ENCODE peak calls at places on chromosomes 12 and 14, in eight cellular contexts. L is gastrocnemius medialis, S is Peyer's patch, Z is thyroid gland, J is upper lobe of left lung, E is adrenal gland, O is ovary, T is HCT116. N is an unnamed sample. For H3K36me3, the result is how much of the 10 kb centered on the place peaks cover.

GRCh38 chr14:94548999-94549985 is 11.9 kb upstream of the SERPINA4 start:
- DNase-seq in T (peak), L (no peak), S (peak), J (no peak), O (peak), Z (peak), E (peak), N (peak)

GRCh38 chr14:67817750-67818438 is 1.5 kb upstream of the ZFYVE26 start:
- DNase-seq in J (no peak), S (no peak), O (no peak), L (no peak), T (no peak), E (no peak), Z (no peak), N (no peak)

GRCh38 chr12:40016960-40017359 is 88.9 kb downstream of the SLC2A13 start:
- DNase-seq in S (no peak), E (no peak), L (no peak), T (no peak), J (no peak), O (no peak), Z (no peak), N (no peak)

GRCh38 chr12:124369055-124369900 is 74.4 kb downstream of the RFLNA start:
- DNase-seq in J (peak), Z (peak), T (no peak), E (peak), L (peak), S (peak), O (peak), N (peak)

GRCh38 chr12:124725612-124726237 is 137.9 kb downstream of the SCARB1 start:
- DNase-seq in T (no peak), Z (no peak), S (no peak), O (no peak), L (no peak), J (no peak), E (no peak), N (no peak)

GRCh38 chr12:130847097-130847496 is 8.0 kb upstream of the STX2 start:
- DNase-seq in L (no peak), O (no peak), Z (no peak), J (no peak), T (no peak), E (no peak), S (no peak), N (no peak)

GRCh38 chr12:95605087-95605486 is 53.8 kb upstream of the USP44 start:
- DNase-seq in E (no peak), O (no peak), J (no peak), Z (no peak), S (no peak), L (no peak), T (no peak), N (peak)

GRCh38 chr12:117874842-117875434 is 93.9 kb downstream of the KSR2 start:
- DNase-seq in E (peak), S (peak), T (peak), O (peak), L (peak), Z (peak), J (no peak), N (peak)

GRCh38 chr12:105205322-105206048 is 30.5 kb downstream of the APPL2 start:
- DNase-seq in O (no peak), S (peak), L (no peak), J (no peak), E (no peak), Z (peak), T (no peak), N (no peak)

GRCh38 chr12:66708704-66709443 is 30.0 kb upstream of the GRIP1 start:
- DNase-seq in O (no peak), L (no peak), Z (no peak), T (no peak), S (no peak), J (no peak), E (no peak), N (peak)

GRCh38 chr14:24692382-24693352 is 58.7 kb upstream of the GZMB start:
- DNase-seq in J (no peak), O (no peak), T (no peak), S (no peak), L (no peak), E (no peak), Z (no peak), N (no peak)

GRCh38 chr14:75986439-75986765 is 839 bp downstream of the IFT43 start:
- DNase-seq in S (no peak), Z (no peak), E (no peak), J (no peak), L (no peak), T (no peak), O (no peak), N (peak)

GRCh38 chr12:25692115-25693035 is 139.3 kb upstream of the LMNTD1 start:
- DNase-seq in O (no peak), E (no peak), L (no peak), T (no peak), Z (peak), J (no peak), S (no peak), N (no peak)

GRCh38 chr14:101185081-101185835 is 281.7 kb upstream of the RTL1 start:
- DNase-seq in J (no peak), S (peak), Z (no peak), L (no peak), E (peak), T (no peak), O (peak), N (no peak)

GRCh38 chr12:54658306-54659264 is 10.4 kb upstream of the DCD start:
- DNase-seq in T (peak), Z (no peak), E (no peak), O (no peak), L (no peak), J (peak), S (no peak), N (peak)

GRCh38 chr14:101506211-101506920 is 54.9 kb upstream of the DIO3 start:
- DNase-seq in L (no peak), Z (no peak), T (no peak), S (peak), E (no peak), O (peak), J (no peak), N (no peak)

GRCh38 chr12:59115526-59115925 is 195.2 kb upstream of the LRIG3 start:
- DNase-seq in J (no peak), T (no peak), O (no peak), L (no peak), S (no peak), Z (no peak), E (no peak), N (peak)

GRCh38 chr12:61996717-61997116 is 263.5 kb upstream of the USP15 start:
- DNase-seq in Z (no peak), T (no peak), S (no peak), L (no peak), O (no peak), E (no peak), J (no peak), N (no peak)

GRCh38 chr12:132110677-132111076 is 33.4 kb downstream of the DDX51 start:
- DNase-seq in S (no peak), Z (no peak), L (no peak), T (no peak), O (no peak), J (peak), E (no peak), N (no peak)
- H3K36me3 ChIP-seq in S (under half), Z (under half), L (under half), T (under half), O (under half), J (under half), E (under half), N (under half)

GRCh38 chr12:79422060-79422812 is 268.5 kb downstream of the PAWR start:
- DNase-seq in L (no peak), O (no peak), J (no peak), Z (no peak), T (no peak), E (no peak), S (no peak), N (peak)
- H3K27ac ChIP-seq in L (no peak), O (no peak), J (no peak), Z (peak), T (no peak), E (no peak), S (no peak), N (peak)

GRCh38 chr14:35808076-35808657 is 928 bp downstream of the RALGAPA1 start:
- DNase-seq in S (no peak), J (no peak), L (peak), Z (peak), T (no peak), O (no peak), E (no peak), N (peak)
- TF ChIP-seq POLR2A in S (no peak), J (no peak), L (no peak), Z (no peak), T (no peak), O (no peak), E (no peak), N (no peak)

GRCh38 chr14:91185721-91186120 is 58.8 kb downstream of the GPR68 start:
- DNase-seq in S (no peak), J (no peak), O (no peak), E (no peak), Z (no peak), L (no peak), T (no peak), N (no peak)
- H3K36me3 ChIP-seq in S (under half), J (half or more), O (under half), E (under half), Z (under half), L (under half), T (under half), N (under half)

DNA sequence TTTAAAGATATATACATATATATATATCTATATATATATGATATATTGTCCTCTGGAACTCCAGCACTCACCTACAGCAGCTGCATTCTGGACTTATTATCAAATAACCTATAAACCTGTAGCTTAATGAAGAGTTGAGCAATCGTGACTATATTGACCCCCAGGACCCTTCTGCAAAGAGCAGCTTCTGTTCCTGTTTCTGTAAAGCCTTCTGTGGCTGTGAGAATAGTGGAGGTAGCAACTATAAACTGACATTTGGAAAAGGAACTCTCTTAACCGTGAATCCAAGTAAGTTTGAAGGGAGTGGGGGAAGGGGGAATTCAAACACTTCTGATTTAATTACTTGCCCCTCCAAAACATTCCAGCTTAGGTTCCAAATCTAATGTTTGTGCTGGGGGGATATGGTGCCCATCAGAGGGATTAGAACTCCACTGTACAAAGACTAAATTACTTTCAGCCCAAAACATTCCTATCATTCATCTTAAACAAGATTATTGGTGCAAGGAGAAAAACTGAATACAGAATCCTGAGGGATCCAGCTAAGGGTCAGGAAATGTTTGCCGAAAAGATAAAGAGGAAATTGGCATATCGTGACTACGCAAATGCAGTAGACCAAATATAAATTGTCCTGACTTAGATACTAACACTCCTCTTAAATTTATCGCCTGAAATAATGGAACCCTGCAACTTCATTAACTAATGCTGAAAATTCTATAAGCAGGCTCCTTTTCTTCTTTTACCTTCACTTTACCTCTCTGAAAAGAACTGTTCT is 106.1 kb downstream of the DAD1 start:
- DNase-seq in E (no peak), T (no peak), O (no peak), Z (no peak), L (no peak), J (no peak), S (no peak), N (no peak)
- H3K27ac ChIP-seq in E (no peak), T (no peak), O (no peak), Z (no peak), L (no peak), J (no peak), S (no peak), N (no peak)

GRCh38 chr12:12008232-12008850 is 62.4 kb upstream of the BCL2L14 start:
- DNase-seq in J (peak), Z (no peak), T (no peak), L (no peak), S (no peak), E (peak), O (no peak), N (no peak)

GRCh38 chr12:12008931-12009611 is 61.7 kb upstream of the BCL2L14 start:
- DNase-seq in J (peak), T (no peak), S (no peak), E (peak), L (no peak), Z (peak), O (no peak), N (no peak)

GRCh38 chr12:12007713-12008231 is 63.0 kb upstream of the BCL2L14 start:
- DNase-seq in L (no peak), S (no peak), T (no peak), J (no peak), Z (no peak), E (no peak), O (no peak), N (no peak)

GRCh38 chr12:12011880-12012260 is 58.9 kb upstream of the BCL2L14 start:
- DNase-seq in J (no peak), E (peak), Z (no peak), L (no peak), S (no peak), T (no peak), O (no peak), N (no peak)

DNA sequence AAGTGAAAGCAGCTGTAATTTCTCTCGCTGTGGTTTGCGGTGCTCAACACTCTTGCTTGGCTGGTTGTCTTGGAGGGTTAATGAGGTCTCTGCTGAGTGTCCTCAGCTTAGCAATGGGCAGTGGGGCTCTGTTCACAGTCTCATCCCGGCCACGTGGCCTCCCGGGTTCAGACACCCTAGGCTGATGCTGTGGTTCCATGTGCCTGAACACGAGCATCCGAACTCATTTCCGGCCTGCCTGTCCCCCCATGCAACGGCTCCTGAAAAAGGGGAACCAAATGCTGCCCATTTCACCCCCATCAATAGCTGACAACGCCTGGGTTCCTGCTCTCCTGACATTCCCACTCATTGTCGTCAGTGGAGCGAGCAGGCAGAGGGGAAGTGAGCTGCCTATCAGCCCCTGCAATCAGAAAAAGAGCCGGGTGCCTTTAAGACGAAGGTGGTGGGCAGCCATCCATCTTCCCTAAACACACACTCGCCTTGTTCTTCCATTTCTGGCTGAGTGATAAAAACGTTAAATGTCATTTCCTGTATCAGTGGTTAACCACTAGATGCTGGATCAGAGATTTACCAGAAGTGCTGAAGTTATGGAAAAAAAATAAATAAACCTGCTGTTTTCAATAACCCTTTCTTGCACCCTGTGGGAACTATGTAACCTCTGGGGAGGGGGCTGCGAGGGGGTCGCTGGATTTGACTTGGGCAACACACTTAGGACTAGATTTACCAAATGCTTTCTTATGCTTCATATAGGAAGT is 60.3 kb upstream of the BCL2L14 start:
- DNase-seq in E (peak), T (no peak), J (no peak), Z (peak), O (no peak), S (no peak), L (peak), N (no peak)
- TF ChIP-seq POLR2A in E (no peak), T (no peak), J (no peak), Z (no peak), O (no peak), S (no peak), L (no peak), N (no peak)

DNA sequence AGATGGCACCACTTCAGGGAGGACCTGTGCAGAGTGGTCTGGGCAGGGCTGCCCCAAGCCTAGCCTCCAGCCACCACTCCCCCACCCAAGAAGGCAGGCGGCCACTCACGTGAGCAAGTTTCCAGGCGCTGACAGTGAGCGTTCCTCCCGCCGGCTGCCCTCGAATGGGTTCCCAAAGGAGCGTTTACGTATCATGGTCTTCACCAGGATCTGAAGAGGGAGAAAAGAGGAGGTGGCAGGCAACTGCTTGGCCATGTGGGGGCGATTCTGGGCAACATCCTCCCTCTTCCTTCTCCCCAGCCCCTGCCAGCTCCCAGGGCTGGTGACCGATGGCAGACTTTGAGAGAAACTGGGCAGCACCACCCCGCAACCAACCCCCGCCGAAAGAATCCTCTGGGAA is 35.1 kb downstream of the P2RX4 start:
- DNase-seq in T (no peak), S (no peak), J (no peak), L (no peak), Z (no peak), O (no peak), E (no peak), N (no peak)
- H3K36me3 ChIP-seq in T (under half), S (under half), J (half or more), L (under half), Z (under half), O (under half), E (under half), N (under half)

GRCh38 chr12:132502882-132503193 is 12.9 kb downstream of the FBRSL1 start:
- DNase-seq in L (no peak), T (no peak), Z (no peak), J (peak), E (no peak), O (no peak), S (no peak), N (no peak)
- H3K27ac ChIP-seq in L (peak), T (no peak), Z (no peak), J (no peak), E (no peak), O (no peak), S (no peak), N (no peak)

DNA sequence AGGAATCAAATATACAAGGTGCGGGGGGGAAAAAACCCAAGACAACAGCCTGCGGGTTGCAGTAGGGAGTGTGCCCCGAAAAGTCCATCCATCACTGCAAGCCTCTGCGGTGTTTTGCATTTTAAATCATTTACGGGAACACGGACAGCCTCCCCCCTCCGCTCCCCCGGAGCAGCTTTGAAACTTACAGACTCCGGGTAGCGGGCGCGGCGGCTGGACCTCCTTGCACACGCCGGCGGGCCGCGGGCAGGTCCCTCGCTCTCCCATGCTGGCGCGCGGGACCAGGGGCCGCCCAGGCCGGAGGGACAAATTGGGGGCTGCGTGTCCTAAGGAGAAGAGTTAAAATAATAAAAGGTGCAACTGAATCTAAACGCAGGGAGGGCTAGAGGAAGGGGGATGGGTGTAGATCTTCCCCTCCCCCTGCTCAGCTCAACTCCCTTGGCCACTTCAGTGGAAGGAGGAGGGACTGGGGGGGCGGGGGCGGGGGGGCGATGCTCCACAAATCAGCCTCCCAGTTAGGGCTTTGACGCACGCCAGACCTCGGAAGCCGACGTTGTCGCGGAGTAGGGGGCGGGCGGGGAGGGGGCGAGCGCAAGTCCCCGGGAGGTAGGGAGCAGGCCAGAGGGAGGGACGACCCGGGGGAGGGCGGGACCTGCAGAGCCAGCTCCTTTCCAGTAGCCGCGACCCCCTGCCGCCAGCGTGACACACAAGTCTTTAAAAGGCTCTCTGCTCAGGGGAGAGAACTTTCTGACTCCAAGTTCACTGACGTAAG is at the start of gene KCNJ8:
- DNase-seq in O (peak), L (peak), S (no peak), E (peak), T (no peak), Z (peak), J (peak), N (no peak)
- TF ChIP-seq POLR2A in O (peak), L (peak), S (no peak), E (peak), T (no peak), Z (no peak), J (no peak), N (no peak)

DNA sequence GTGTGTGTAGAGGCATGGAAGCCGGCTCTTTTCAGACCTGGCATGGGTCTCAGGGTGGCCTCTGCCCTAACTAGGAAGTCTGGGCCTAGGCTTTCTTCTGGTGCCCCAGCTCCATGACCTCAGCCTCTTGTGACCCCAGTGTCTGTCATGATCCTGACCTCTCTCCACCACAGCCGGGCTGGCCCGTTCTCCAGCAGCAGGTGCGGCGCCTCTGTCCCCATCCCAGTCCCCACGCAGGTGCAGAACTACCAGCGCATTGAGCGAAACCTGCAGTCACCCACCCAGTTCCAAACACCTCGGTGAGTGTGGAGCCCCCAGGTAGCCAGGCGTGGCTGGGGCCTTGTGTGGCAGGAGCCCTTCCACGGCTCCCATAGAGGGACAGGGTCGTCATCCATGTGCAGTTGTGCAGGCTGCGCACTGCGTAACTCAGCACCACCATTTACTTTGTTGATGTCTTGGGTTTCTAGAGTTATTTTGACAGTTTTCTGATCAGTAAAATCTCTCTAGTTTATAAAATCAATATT is 14.8 kb upstream of the PUS1 start:
- DNase-seq in Z (no peak), T (no peak), O (no peak), J (no peak), L (no peak), E (no peak), S (no peak), N (no peak)
- H3K36me3 ChIP-seq in Z (half or more), T (under half), O (under half), J (half or more), L (under half), E (under half), S (under half), N (half or more)